ENCODE peak calls at places on chromosomes 3 and 15, in six cellular contexts. Y is IMR-90, B is endothelial cell of umbilical vein, V is GM23338, F is fibroblast of lung, K is HepG2. U is an unnamed sample. For H3K4me1, the result is how much of the 10 kb centered on the place peaks cover.

GRCh38 chr3:156246939-156247725 is 126.8 kb downstream of the KCNAB1 start:
- DNase-seq in Y (peak), B (no peak), V (no peak), F (no peak), K (no peak), U (no peak)

GRCh38 chr15:89576417-89576773 is 1.1 kb downstream of the TICRR start:
- DNase-seq in Y (peak), B (no peak), V (no peak), F (peak), K (no peak), U (no peak)

GRCh38 chr15:74418575-74419338 is 15.0 kb downstream of the SEMA7A start:
- DNase-seq in Y (no peak), B (no peak), V (no peak), F (no peak), K (no peak), U (peak)

GRCh38 chr15:89375093-89376062 is 40.8 kb upstream of the POLG start:
- DNase-seq in Y (no peak), B (no peak), V (peak), F (no peak), K (no peak), U (no peak)

GRCh38 chr3:123385981-123386380 is 62.9 kb downstream of the ADCY5 start:
- DNase-seq in Y (peak), B (no peak), V (no peak), F (peak), K (no peak), U (no peak)

GRCh38 chr15:73685561-73685960 is 1.4 kb downstream of the CD276 start:
- DNase-seq in Y (peak), B (peak), V (no peak), F (peak), K (no peak), U (no peak)

GRCh38 chr3:126111566-126112475 is 27.9 kb upstream of the SLC41A3 start:
- DNase-seq in Y (no peak), B (no peak), V (no peak), F (no peak), K (no peak), U (peak)

GRCh38 chr3:64093825-64094712 is 70.8 kb upstream of the PSMD6 start:
- DNase-seq in Y (no peak), B (peak), V (no peak), F (no peak), K (no peak), U (no peak)

GRCh38 chr15:58212909-58213526 is 74.8 kb downstream of the AQP9 start:
- DNase-seq in Y (peak), B (peak), V (peak), F (peak), K (peak), U (peak)

GRCh38 chr3:106399208-106399607 is 530.4 kb upstream of the CBLB start:
- DNase-seq in Y (peak), B (no peak), V (no peak), F (no peak), K (no peak), U (no peak)

GRCh38 chr15:75138016-75138999 is 63.4 kb upstream of the C15orf39 start:
- DNase-seq in Y (peak), B (no peak), V (no peak), F (no peak), K (no peak), U (no peak)

GRCh38 chr3:195065864-195066185 is 205.1 kb downstream of the XXYLT1 start:
- DNase-seq in Y (no peak), B (no peak), V (no peak), F (no peak), K (no peak), U (no peak)

GRCh38 chr3:29430558-29430971 is 149.7 kb downstream of the RBMS3 start:
- DNase-seq in Y (peak), B (peak), V (peak), F (peak), K (no peak), U (no peak)

DNA sequence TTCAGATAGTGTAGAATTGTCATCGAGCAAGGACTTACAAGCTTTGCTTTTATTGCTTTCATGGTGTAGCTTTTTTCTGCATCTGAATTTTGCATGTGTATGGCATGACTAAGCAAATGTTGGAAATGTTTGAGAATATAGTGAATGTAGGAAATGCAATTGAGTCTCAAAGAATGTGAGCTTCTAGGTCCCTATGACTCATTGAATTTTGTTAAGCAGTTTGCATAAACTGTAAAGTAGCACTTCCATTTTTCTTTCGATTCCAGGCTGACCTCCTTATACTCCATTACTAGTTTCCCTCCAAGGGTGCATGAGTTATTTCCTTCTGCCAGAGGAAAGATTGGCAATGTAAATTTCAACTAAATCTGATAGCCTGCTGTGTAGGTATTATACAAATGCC is 619.2 kb downstream of the DIPK2A start:
- DNase-seq in Y (peak), B (peak), V (peak), F (peak), K (no peak), U (peak)
- H2AFZ ChIP-seq in Y (no peak), B (peak), V (no peak), F (no peak), K (no peak), U (no peak)

GRCh38 chr3:66465587-66465986 is 35.2 kb downstream of the LRIG1 start:
- DNase-seq in Y (no peak), B (no peak), V (no peak), F (no peak), K (no peak), U (no peak)

GRCh38 chr3:66469220-66469640 is 31.6 kb downstream of the LRIG1 start:
- DNase-seq in Y (peak), B (no peak), V (no peak), F (peak), K (no peak), U (no peak)

GRCh38 chr3:66470285-66470684 is 30.5 kb downstream of the LRIG1 start:
- DNase-seq in Y (no peak), B (no peak), V (no peak), F (no peak), K (no peak), U (no peak)

GRCh38 chr3:66466606-66467270 is 34.1 kb downstream of the LRIG1 start:
- DNase-seq in Y (no peak), B (no peak), V (no peak), F (no peak), K (no peak), U (no peak)

GRCh38 chr3:66468016-66468735 is 32.6 kb downstream of the LRIG1 start:
- DNase-seq in Y (peak), B (no peak), V (no peak), F (peak), K (no peak), U (no peak)
- H3K4me1 ChIP-seq in Y (under half), B (under half), V (half or more), F (under half), K (half or more), U (under half)

GRCh38 chr3:46133285-46133684 is 74.8 kb downstream of the CCR1 start:
- DNase-seq in Y (no peak), B (no peak), V (no peak), F (no peak), K (no peak), U (no peak)
- H2AFZ ChIP-seq in Y (no peak), B (no peak), V (no peak), F (no peak), K (no peak), U (no peak)

GRCh38 chr15:68286256-68286655 is 8.7 kb downstream of the FEM1B start:
- DNase-seq in Y (no peak), B (no peak), V (no peak), F (no peak), K (no peak), U (no peak)
- H3K4me1 ChIP-seq in Y (under half), B (under half), V (half or more), F (under half), K (under half), U (under half)

DNA sequence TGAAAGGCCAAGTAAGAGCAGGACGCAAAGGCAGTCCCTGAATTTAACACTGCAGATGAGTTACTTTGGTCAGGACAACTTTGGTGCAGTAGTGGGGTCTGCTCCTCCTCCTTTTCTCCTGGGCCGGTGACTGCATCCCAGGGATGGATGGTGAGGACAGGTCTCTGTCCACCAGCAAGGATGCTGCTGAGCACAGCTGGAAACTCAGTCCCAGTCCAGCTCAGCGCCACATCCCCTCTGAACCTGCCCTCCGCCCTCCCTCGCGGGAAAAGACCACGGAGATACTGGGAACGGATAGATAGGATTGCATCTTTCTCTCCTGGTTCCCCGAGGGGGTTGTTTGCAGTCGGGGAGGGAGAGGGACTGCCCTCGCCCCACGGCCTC is 13.8 kb downstream of the GRAMD2A start:
- DNase-seq in Y (no peak), B (no peak), V (no peak), F (no peak), K (no peak), U (no peak)
- H2AFZ ChIP-seq in Y (peak), B (no peak), V (peak), F (no peak), K (no peak), U (no peak)

GRCh38 chr3:50385741-50386140 is 26.4 kb upstream of the TMEM115 start:
- DNase-seq in Y (no peak), B (no peak), V (no peak), F (no peak), K (no peak), U (no peak)

GRCh38 chr3:50381315-50381714 is 22.0 kb upstream of the TMEM115 start:
- DNase-seq in Y (no peak), B (no peak), V (no peak), F (no peak), K (no peak), U (no peak)

GRCh38 chr3:50380375-50381085 is 21.2 kb upstream of the TMEM115 start:
- DNase-seq in Y (no peak), B (no peak), V (no peak), F (no peak), K (no peak), U (no peak)

GRCh38 chr3:50382271-50382670 is 22.9 kb upstream of the TMEM115 start:
- DNase-seq in Y (no peak), B (no peak), V (no peak), F (no peak), K (no peak), U (no peak)

DNA sequence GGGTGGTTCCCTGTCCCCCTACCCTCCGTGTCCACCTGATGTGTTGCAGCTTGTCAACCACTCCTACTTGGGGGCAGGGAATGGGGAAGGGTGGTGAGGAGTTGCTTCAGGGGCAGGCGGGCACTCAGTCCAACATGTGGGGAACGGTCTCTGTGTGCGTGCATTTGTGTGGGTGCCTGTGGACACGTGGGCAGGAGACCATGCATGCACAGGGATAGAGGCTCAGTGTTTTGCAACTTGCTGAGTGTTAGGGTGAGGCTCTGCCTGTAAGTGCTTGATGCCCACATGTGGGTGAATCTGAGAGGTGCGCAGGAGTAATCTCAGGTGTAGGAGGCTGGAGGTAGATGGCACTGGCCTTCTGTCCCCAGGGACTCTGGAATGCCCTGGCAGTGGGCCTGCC is 24.4 kb upstream of the TMEM115 start:
- DNase-seq in Y (no peak), B (no peak), V (no peak), F (no peak), K (no peak), U (no peak)
- H3K4me1 ChIP-seq in Y (under half), B (under half), V (under half), F (under half), K (under half), U (under half)

GRCh38 chr15:86481720-86482119 is 402.0 kb downstream of the AGBL1 start:
- DNase-seq in Y (no peak), B (no peak), V (no peak), F (no peak), K (no peak), U (peak)

GRCh38 chr15:86483936-86484335 is 404.3 kb downstream of the AGBL1 start:
- DNase-seq in Y (no peak), B (no peak), V (no peak), F (no peak), K (no peak), U (no peak)
- H2AFZ ChIP-seq in Y (no peak), B (no peak), V (peak), F (no peak), K (no peak), U (no peak)

U was measured in hepatocyte.